ENCODE peak calls at places on chromosome X, in six cellular contexts. V is H1, D is HCT116, Y is SK-N-SH, K is K562, O is HepG2. T is an unnamed sample.
A peak's percentile ranks its signal among the peaks of the same experiment; 100 is the strongest.

GRCh38 chrX:148930330-148930729 is 429.9 kb downstream of the AFF2 start:
- DNase-seq in V (no peak), D (no peak), Y (no peak), K (no peak), O (no peak), T (no peak)

GRCh38 chrX:39721570-39722279 is 376.0 kb downstream of the BCOR start:
- DNase-seq in V (no peak), D (no peak), Y (no peak), K (no peak), O (no peak), T (no peak)

GRCh38 chrX:71282514-71283408 is 674 bp upstream of the NONO start:
- DNase-seq in V (peak; percentile 64), D (peak; percentile 4), Y (peak; percentile 42), K (no peak), O (peak; percentile 29), T (no peak)

GRCh38 chrX:72121381-72121780 is 10.3 kb downstream of the RTL5 start:
- DNase-seq in V (no peak), D (no peak), Y (no peak), K (no peak), O (no peak), T (no peak)

GRCh38 chrX:134671207-134671750 is 13.0 kb upstream of the PLAC1 start:
- DNase-seq in V (no peak), D (no peak), Y (no peak), K (no peak), O (no peak), T (no peak)

GRCh38 chrX:145936769-145937168 is 119.1 kb downstream of the SLITRK2 start:
- DNase-seq in V (no peak), D (no peak), Y (no peak), K (no peak), O (no peak), T (no peak)

GRCh38 chrX:74458738-74459137 is 37.4 kb downstream of the SLC16A2 start:
- DNase-seq in V (no peak), D (no peak), Y (no peak), K (no peak), O (no peak), T (no peak)

GRCh38 chrX:134484039-134484438 is 24.1 kb downstream of the HPRT1 start:
- DNase-seq in V (no peak), D (peak; percentile 36), Y (peak; percentile 18), K (peak; percentile 57), O (peak; percentile 15), T (peak; percentile 50)

GRCh38 chrX:133444196-133444595 is 28.9 kb upstream of the GPC4 start:
- DNase-seq in V (no peak), D (no peak), Y (no peak), K (no peak), O (no peak), T (no peak)

DNA sequence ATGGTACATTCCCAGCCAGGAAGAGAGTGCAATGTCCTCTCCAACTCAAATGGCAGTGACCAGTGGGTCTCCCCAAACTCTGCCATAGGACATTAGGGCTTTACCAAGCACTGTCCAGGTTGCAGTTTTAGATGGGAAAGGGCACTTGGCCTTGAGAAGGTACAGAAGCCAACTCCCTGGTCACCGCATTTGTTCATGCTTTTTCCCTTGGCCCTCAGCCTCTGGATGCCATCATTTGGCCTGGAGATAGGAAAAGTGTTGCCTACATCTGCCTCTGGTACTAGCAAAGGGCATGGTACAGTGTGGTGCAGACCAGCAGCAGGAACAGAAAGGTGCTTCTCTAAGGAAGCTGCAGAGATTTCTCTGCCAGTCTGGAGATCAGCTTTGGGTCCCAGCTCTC is 93.8 kb downstream of the MAMLD1 start:
- DNase-seq in V (no peak), D (no peak), Y (no peak), K (no peak), O (no peak), T (no peak)
- TF ChIP-seq JUND in V (no peak), D (no peak), Y (no peak), K (no peak), O (no peak), T (no peak)

DNA sequence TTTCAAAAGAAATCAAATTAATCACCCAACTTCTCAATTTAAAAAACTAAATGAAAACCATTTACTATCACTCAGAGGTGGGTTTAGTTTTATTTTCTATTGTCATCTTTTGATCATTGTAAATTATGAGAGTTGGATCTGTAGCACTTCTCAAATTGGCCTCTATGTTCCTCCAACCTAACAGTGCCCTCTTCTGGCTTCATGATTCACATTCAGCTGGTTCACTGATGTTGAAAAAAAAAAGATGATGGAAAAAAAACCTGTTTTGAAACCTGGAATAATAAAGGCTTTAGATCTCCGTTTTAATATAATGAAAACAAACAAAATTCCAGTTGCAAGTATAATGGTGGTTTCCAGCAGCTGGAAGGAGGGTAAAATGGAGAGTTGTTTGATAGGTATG is 2.4 kb upstream of the NBDY start:
- DNase-seq in V (no peak), D (no peak), Y (peak; percentile 19), K (peak; percentile 55), O (peak; percentile 41), T (peak; percentile 71)
- TF ChIP-seq JUND in V (no peak), D (no peak), Y (no peak), K (no peak), O (no peak), T (no peak)

DNA sequence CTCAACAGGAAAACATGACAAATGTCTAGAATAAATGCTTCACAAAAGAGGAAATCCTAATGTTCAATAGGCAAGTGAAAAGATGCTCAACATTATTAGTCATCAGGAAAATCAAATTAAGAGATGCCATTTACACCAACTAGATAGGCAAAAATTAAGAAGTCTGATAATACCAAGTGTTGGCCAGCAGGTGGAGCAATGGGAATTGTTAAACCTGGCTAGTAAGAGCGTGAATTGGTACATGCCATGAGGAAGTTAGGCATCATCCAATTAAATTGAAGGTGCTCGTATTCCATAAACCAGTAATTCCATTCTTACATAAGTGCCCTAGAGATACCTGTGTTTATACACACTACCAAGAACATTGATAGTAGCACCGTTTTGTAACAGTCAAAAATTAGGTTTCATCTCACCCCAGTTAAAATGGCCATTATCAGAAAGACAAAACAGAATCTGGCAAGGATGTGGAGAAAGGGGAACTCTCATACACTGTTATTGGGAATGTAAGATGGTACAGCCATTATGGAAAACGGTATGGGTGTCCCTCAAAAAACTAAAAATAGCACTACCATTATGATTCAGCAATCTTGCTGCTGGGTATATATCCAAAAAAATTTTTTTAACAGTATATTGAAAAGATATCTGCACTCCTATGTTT is 14.0 kb upstream of the ZCCHC18 start:
- DNase-seq in V (no peak), D (peak; percentile 60), Y (peak; percentile 52), K (peak; percentile 65), O (peak; percentile 22), T (peak; percentile 3)
- TF ChIP-seq JUND in V (no peak), D (no peak), Y (no peak), K (no peak), O (no peak), T (no peak)

GRCh38 chrX:28922106-28922505 is 334.9 kb downstream of the IL1RAPL1 start:
- DNase-seq in V (no peak), D (no peak), Y (no peak), K (no peak), O (no peak), T (no peak)
- TF ChIP-seq JUND in V (no peak), D (no peak), Y (no peak), K (no peak), O (no peak), T (no peak)

DNA sequence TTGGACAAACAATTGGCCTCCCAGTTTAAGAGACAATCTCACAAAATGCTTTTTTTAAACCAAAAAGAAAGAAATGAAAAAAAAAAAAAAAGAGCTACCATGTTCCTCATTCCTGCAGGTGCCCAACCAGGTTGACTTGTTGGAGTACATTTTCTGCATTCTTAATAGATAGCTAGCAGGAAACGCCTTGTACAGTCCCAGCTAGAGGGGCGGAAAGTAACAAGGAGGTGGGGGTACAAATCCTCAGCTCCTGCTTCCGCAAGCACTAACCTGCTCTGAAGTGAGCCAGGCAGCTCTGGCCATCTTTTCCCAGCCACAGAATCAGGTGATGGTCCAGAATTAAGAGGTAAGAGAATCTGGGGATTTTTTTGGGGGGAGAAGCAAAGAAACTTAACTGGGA is at the start of gene VGLL1:
- DNase-seq in V (no peak), D (no peak), Y (no peak), K (no peak), O (no peak), T (no peak)
- TF ChIP-seq JUND in V (no peak), D (no peak), Y (no peak), K (no peak), O (no peak), T (no peak)

GRCh38 chrX:11499076-11500044 is 166.4 kb downstream of the ARHGAP6 start:
- DNase-seq in V (no peak), D (no peak), Y (no peak), K (no peak), O (no peak), T (no peak)
- TF ChIP-seq JUND in V (no peak), D (no peak), Y (no peak), K (no peak), O (no peak), T (no peak)

DNA sequence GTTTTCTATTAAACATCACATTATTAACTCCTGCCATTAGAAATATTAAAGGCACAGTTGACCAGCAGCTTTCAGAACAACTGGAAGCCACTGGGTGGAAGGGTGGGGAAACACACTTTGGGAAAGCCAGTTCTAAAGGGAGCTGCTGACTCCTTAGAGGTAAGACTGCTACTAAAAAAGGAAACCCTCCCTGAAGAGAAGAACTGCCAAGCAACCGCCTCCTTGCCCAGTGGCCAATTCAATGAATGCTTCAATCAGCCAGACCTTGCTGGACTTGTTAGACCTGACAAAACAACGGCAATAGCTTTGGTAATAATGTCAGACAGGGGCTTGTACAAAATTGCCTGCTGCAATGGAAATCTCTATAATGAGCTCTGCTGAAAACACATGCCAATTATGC is 15.6 kb downstream of the OPHN1 start:
- DNase-seq in V (no peak), D (no peak), Y (no peak), K (no peak), O (no peak), T (no peak)
- TF ChIP-seq JUND in V (no peak), D (no peak), Y (no peak), K (no peak), O (no peak), T (no peak)

GRCh38 chrX:140432328-140433025 is 72.4 kb downstream of the SOX3 start:
- DNase-seq in V (no peak), D (no peak), Y (no peak), K (no peak), O (no peak), T (no peak)
- TF ChIP-seq JUND in V (no peak), D (no peak), Y (no peak), K (no peak), O (no peak), T (no peak)

DNA sequence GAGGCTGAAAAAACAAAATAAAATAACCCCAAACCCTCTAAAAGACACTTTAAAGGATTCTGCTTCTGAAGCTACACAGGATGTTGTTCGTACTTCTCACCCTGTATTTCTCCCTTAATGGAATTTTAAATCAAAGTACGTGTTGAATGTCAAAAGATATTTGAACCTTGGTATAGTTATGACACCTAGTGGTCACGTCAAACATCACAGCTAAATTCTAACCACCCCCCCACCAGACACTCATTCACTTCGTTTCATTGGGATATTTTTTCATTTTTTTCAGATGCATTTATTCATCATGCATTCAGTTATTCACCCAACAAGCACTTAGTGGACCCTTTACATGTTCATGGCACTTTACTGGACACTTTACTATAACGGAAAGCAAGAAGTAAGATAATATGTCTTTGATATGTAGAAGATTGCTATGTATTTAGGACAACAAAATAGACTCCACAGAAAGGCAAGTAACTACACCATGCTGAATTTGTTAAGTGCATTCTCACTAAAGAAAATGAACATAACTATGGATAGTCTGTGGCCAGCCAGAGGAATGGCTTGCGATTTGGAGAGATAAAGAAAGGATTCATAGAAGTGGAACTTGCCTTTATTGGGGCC is 62.5 kb upstream of the GPR174 start:
- DNase-seq in V (no peak), D (no peak), Y (peak; percentile 33), K (peak; percentile 18), O (no peak), T (no peak)
- TF ChIP-seq JUND in V (no peak), D (no peak), Y (no peak), K (no peak), O (no peak), T (no peak)